ENCODE peak calls at places on chromosomes 6 and 20, in four cellular contexts. One of them, this sample, is unnamed.

GRCh38 chr6:132287101-132287500 is 114.2 kb downstream of the MOXD1 start:
- DNase-seq in brain microvascular endothelial cell: no peak
- DNase-seq in sciatic nerve: no peak
- DNase-seq in EL: no peak
- DNase-seq in this sample: no peak

GRCh38 chr20:48784273-48784641 is 43.5 kb downstream of the PREX1 start:
- DNase-seq in brain microvascular endothelial cell: no peak
- DNase-seq in sciatic nerve: no peak
- DNase-seq in EL: no peak
- DNase-seq in this sample: no peak

GRCh38 chr6:128569737-128570438 is 49.5 kb upstream of the PTPRK start:
- DNase-seq in brain microvascular endothelial cell: peak
- DNase-seq in sciatic nerve: no peak
- DNase-seq in EL: peak
- DNase-seq in this sample: peak

GRCh38 chr6:108689279-108690161 is 128.8 kb downstream of the FOXO3 start:
- DNase-seq in brain microvascular endothelial cell: peak
- DNase-seq in sciatic nerve: peak
- DNase-seq in EL: peak
- DNase-seq in this sample: no peak

GRCh38 chr6:36114798-36115408 is 15.4 kb upstream of the MAPK13 start:
- DNase-seq in brain microvascular endothelial cell: no peak
- DNase-seq in sciatic nerve: no peak
- DNase-seq in EL: no peak
- DNase-seq in this sample: no peak

GRCh38 chr6:159984268-159984786 is 15.4 kb downstream of the IGF2R start:
- DNase-seq in brain microvascular endothelial cell: peak
- DNase-seq in sciatic nerve: no peak
- DNase-seq in EL: peak
- DNase-seq in this sample: no peak

GRCh38 chr6:107045733-107046312 is 17.8 kb downstream of the MTRES1 start:
- DNase-seq in brain microvascular endothelial cell: peak
- DNase-seq in sciatic nerve: no peak
- DNase-seq in EL: no peak
- DNase-seq in this sample: no peak

GRCh38 chr6:137432054-137432545 is 62.1 kb downstream of the OLIG3 start:
- DNase-seq in brain microvascular endothelial cell: no peak
- DNase-seq in sciatic nerve: no peak
- DNase-seq in EL: no peak
- DNase-seq in this sample: no peak

GRCh38 chr6:170188571-170189001 is 102.3 kb downstream of the DLL1 start:
- DNase-seq in brain microvascular endothelial cell: no peak
- DNase-seq in sciatic nerve: no peak
- DNase-seq in EL: no peak
- DNase-seq in this sample: no peak

GRCh38 chr6:4220619-4221018 is 85.2 kb upstream of the ECI2 start:
- DNase-seq in brain microvascular endothelial cell: no peak
- DNase-seq in sciatic nerve: no peak
- DNase-seq in EL: no peak
- DNase-seq in this sample: no peak

GRCh38 chr6:142850653-142851434 is 94.1 kb downstream of the HIVEP2 start:
- DNase-seq in brain microvascular endothelial cell: peak
- DNase-seq in sciatic nerve: no peak
- DNase-seq in EL: peak
- DNase-seq in this sample: no peak

This sample was measured in 8988T.